ENCODE peak calls at places on chromosome 11, in five cellular contexts. S is heart left ventricle, Y is thyroid gland, W is prostate gland, J is A549. A is an unnamed sample.

GRCh38 chr11:66846671-66847091 is 3.4 kb downstream of the RCE1 start:
- DNase-seq in S (no peak), Y (no peak), W (no peak), J (no peak), A (peak)

GRCh38 chr11:130578738-130579368 is 130.4 kb downstream of the ADAMTS15 start:
- DNase-seq in S (no peak), Y (no peak), W (no peak), J (no peak), A (no peak)

GRCh38 chr11:86183694-86184093 is 60.9 kb upstream of the EED start:
- DNase-seq in S (no peak), Y (no peak), W (no peak), J (no peak), A (no peak)

GRCh38 chr11:10450451-10451398 is 4.3 kb upstream of the AMPD3 start:
- DNase-seq in S (peak), Y (peak), W (peak), J (peak), A (peak)

GRCh38 chr11:44535201-44535980 is 30.1 kb upstream of the CD82 start:
- DNase-seq in S (no peak), Y (no peak), W (no peak), J (no peak), A (no peak)

GRCh38 chr11:96706761-96707160 is 316.9 kb downstream of the JRKL start:
- DNase-seq in S (no peak), Y (no peak), W (no peak), J (no peak), A (no peak)

GRCh38 chr11:102600666-102601065 is 24.5 kb downstream of the MMP20 start:
- DNase-seq in S (no peak), Y (no peak), W (no peak), J (peak), A (no peak)

GRCh38 chr11:34940026-34940677 is 23.7 kb downstream of the PDHX start:
- DNase-seq in S (no peak), Y (no peak), W (no peak), J (no peak), A (no peak)

GRCh38 chr11:44005956-44006355 is 41.8 kb upstream of the ACCSL start:
- DNase-seq in S (no peak), Y (no peak), W (no peak), J (no peak), A (no peak)

GRCh38 chr11:94028436-94028835 is 7.3 kb downstream of the HEPHL1 start:
- DNase-seq in S (no peak), Y (no peak), W (no peak), J (peak), A (no peak)

GRCh38 chr11:41534861-41535260 is 75.4 kb upstream of the LRRC4C start:
- DNase-seq in S (no peak), Y (no peak), W (no peak), J (no peak), A (no peak)

GRCh38 chr11:127564803-127565202 is 564.2 kb upstream of the KIRREL3 start:
- DNase-seq in S (no peak), Y (no peak), W (no peak), J (no peak), A (no peak)

GRCh38 chr11:128291043-128291442 is 296.3 kb downstream of the ETS1 start:
- DNase-seq in S (no peak), Y (no peak), W (no peak), J (no peak), A (peak)

GRCh38 chr11:126992065-126992803 is 8.3 kb downstream of the KIRREL3 start:
- DNase-seq in S (no peak), Y (no peak), W (no peak), J (peak), A (no peak)

GRCh38 chr11:126115253-126115540 is 52.5 kb upstream of the CDON start:
- DNase-seq in S (peak), Y (peak), W (peak), J (no peak), A (no peak)

GRCh38 chr11:10868375-10868774 is 10.5 kb upstream of the ZBED5 start:
- DNase-seq in S (no peak), Y (no peak), W (no peak), J (no peak), A (no peak)

GRCh38 chr11:117870176-117870952 is 6.1 kb downstream of the FXYD6 start:
- DNase-seq in S (no peak), Y (no peak), W (no peak), J (no peak), A (no peak)

GRCh38 chr11:65522640-65523322 is 2.1 kb upstream of the SCYL1 start:
- DNase-seq in S (peak), Y (no peak), W (no peak), J (no peak), A (peak)

GRCh38 chr11:115912484-115912945 is 408.3 kb upstream of the CADM1 start:
- DNase-seq in S (no peak), Y (peak), W (no peak), J (no peak), A (no peak)

GRCh38 chr11:64384039-64384737 is 25.2 kb downstream of the RPS6KA4 start:
- DNase-seq in S (peak), Y (no peak), W (no peak), J (no peak), A (no peak)

GRCh38 chr11:107712342-107712741 is 486 bp upstream of the SLN start:
- DNase-seq in S (no peak), Y (no peak), W (no peak), J (no peak), A (no peak)

GRCh38 chr11:124882339-124883071 is 15.2 kb downstream of the ROBO4 start:
- DNase-seq in S (peak), Y (no peak), W (no peak), J (no peak), A (no peak)

GRCh38 chr11:45182902-45183301 is 36.5 kb downstream of the PRDM11 start:
- DNase-seq in S (peak), Y (peak), W (no peak), J (peak), A (no peak)

GRCh38 chr11:134027671-134028070 is 41.2 kb upstream of the JAM3 start:
- DNase-seq in S (no peak), Y (no peak), W (no peak), J (no peak), A (no peak)

GRCh38 chr11:60925685-60926267 is 1.5 kb downstream of the TMEM132A start:
- DNase-seq in S (no peak), Y (no peak), W (no peak), J (peak), A (peak)

GRCh38 chr11:46649180-46649738 is 31.9 kb downstream of the ATG13 start:
- DNase-seq in S (peak), Y (peak), W (peak), J (peak), A (no peak)

GRCh38 chr11:108115495-108116140 is 5.7 kb upstream of the ACAT1 start:
- DNase-seq in S (peak), Y (peak), W (peak), J (peak), A (no peak)

GRCh38 chr11:8679006-8679405 is 3.5 kb downstream of the TRIM66 start:
- DNase-seq in S (no peak), Y (no peak), W (no peak), J (no peak), A (no peak)

GRCh38 chr11:73931039-73931645 is 19.7 kb upstream of the DNAJB13 start:
- DNase-seq in S (no peak), Y (peak), W (no peak), J (peak), A (no peak)

GRCh38 chr11:22787565-22788162 is 41.9 kb downstream of the SVIP start:
- DNase-seq in S (no peak), Y (peak), W (peak), J (peak), A (no peak)

GRCh38 chr11:1803246-1803645 is 31.5 kb upstream of the SYT8 start:
- DNase-seq in S (no peak), Y (no peak), W (no peak), J (no peak), A (no peak)
- TF ChIP-seq POLR2A in S (no peak), Y (no peak), W (no peak), J (no peak), A (no peak)

GRCh38 chr11:11998091-11998781 is 10.2 kb downstream of the DKK3 start:
- DNase-seq in S (no peak), Y (no peak), W (no peak), J (peak), A (no peak)
- H3K4me3 ChIP-seq in S (no peak), Y (no peak), W (no peak), J (peak), A (no peak)

DNA sequence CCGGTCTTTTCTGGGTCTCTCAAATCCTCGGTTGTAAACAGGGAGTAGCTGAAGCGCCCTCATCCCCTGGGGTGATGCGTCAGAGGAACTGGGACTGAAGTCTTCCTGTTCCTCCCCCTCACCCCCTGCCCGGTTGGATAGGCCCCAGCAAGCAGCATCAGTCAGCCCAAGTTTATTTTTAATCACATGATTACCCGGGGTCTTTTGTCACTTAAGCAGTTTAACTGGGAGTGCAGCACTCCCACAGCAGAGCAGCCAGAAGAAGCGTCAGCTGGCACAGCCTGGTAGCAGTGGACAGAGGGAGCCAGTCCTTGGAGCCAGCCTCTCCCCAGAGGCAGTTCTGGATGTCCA is 342.1 kb downstream of the CTTN start:
- DNase-seq in S (no peak), Y (no peak), W (no peak), J (no peak), A (no peak)
- TF ChIP-seq POLR2A in S (no peak), Y (no peak), W (no peak), J (no peak), A (no peak)

GRCh38 chr11:17259931-17260499 is 16.5 kb upstream of the NUCB2 start:
- DNase-seq in S (no peak), Y (no peak), W (no peak), J (peak), A (no peak)

GRCh38 chr11:17259519-17259918 is 17.0 kb upstream of the NUCB2 start:
- DNase-seq in S (no peak), Y (no peak), W (no peak), J (no peak), A (no peak)

GRCh38 chr11:17258670-17259069 is 17.9 kb upstream of the NUCB2 start:
- DNase-seq in S (no peak), Y (no peak), W (no peak), J (no peak), A (no peak)

GRCh38 chr11:17256512-17256911 is 20.0 kb upstream of the NUCB2 start:
- DNase-seq in S (no peak), Y (no peak), W (no peak), J (peak), A (no peak)

DNA sequence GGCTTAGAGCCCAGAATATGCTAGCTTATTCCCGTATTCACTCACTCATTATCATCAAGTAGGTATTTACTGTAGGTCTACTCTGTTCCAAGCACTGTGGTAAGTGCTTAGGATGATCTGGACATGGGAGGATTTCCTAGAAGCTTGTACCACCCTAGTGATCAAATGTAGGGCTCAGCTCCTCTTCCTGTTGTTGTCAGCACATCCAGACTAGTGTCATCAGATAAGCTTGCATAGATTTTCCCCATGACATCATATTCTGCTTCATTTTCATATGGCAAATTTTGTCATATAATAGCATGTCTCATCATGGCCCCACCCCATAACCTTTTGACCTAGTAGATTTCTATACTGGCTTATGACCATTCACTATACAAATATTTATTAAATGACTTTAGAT is 19.3 kb upstream of the NUCB2 start:
- DNase-seq in S (no peak), Y (no peak), W (no peak), J (peak), A (no peak)
- H3K4me3 ChIP-seq in S (no peak), Y (no peak), W (no peak), J (no peak), A (no peak)

GRCh38 chr11:119205574-119206511 is at the start of gene CBL:
- DNase-seq in S (peak), Y (peak), W (peak), J (peak), A (peak)
- TF ChIP-seq POLR2A in S (no peak), Y (peak), W (peak), J (peak), A (no peak)

GRCh38 chr11:6095798-6096197 is 11.7 kb upstream of the OR56B4 start:
- DNase-seq in S (no peak), Y (no peak), W (no peak), J (no peak), A (no peak)

GRCh38 chr11:6096417-6096816 is 11.1 kb upstream of the OR56B4 start:
- DNase-seq in S (no peak), Y (no peak), W (no peak), J (no peak), A (no peak)

DNA sequence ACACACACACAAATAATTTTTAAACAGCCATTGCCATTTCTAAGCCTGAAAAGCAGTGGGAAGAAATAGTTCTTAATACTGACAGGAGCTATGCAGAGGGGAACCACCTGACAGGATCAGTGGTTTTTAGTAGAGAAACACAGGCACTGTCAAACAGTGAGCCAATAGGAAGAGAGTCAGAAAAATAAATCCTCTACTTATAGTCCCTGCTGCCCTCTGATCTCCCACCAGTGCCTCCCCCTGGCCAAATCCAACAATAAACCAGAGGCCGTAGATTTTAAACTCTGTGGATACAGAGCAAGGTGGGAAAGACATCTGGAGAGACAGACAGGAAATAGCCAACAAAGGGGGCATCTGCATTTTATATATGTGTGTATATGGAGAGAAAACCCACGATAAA is 7.9 kb upstream of the OR56B4 start:
- DNase-seq in S (no peak), Y (no peak), W (no peak), J (no peak), A (no peak)
- H3K4me3 ChIP-seq in S (no peak), Y (no peak), W (no peak), J (no peak), A (no peak)

GRCh38 chr11:68312117-68312779 is at the start of gene LRP5:
- DNase-seq in S (peak), Y (peak), W (no peak), J (no peak), A (no peak)
- TF ChIP-seq POLR2A in S (no peak), Y (peak), W (no peak), J (peak), A (no peak)

GRCh38 chr11:62125316-62125715 is 1.5 kb downstream of the INCENP start:
- DNase-seq in S (no peak), Y (no peak), W (no peak), J (no peak), A (no peak)
- H3K4me3 ChIP-seq in S (no peak), Y (no peak), W (no peak), J (peak), A (peak)

A was measured in spleen.